ENCODE peak calls at places on chromosomes 1 and 21, in nine cellular contexts. O is chondrocyte; M is amygdala; I is dorsolateral prefrontal cortex; U is astrocyte of the spinal cord; D is SJSA1; S is left ventricle myocardium inferior; K is stimulated activated naive B cell treated with anti-CD40 and anti-IgM and Interleukin-4, amounts not matched to agents 10 μg/mL and 1 μg/mL and 100 μg/mL, for 72 hours; F is amniotic stem cell. T is an unnamed sample.

GRCh38 chr1:41627491-41628280 is 143.2 kb upstream of the EDN2 start:
- DNase-seq in U (no peak), K (no peak), I (no peak), F (no peak), M (no peak), D (no peak), S (no peak), O (peak; percentile 41), T (no peak)

GRCh38 chr1:93658188-93658587 is 23.4 kb downstream of the BCAR3 start:
- DNase-seq in D (no peak), U (no peak), F (no peak), K (no peak), S (no peak), O (no peak), I (no peak), M (no peak), T (no peak)

GRCh38 chr1:191851799-191852595 is 306.3 kb upstream of the RGS18 start:
- DNase-seq in I (peak; percentile 40), S (no peak), U (peak; percentile 54), F (peak; percentile 23), O (no peak), D (no peak), M (no peak), K (no peak), T (no peak)

GRCh38 chr1:94974824-94975223 is 47.9 kb upstream of the CNN3 start:
- DNase-seq in F (peak; percentile 57), K (no peak), I (no peak), U (peak; percentile 75), O (no peak), M (no peak), D (peak; percentile 79), S (no peak), T (no peak)

GRCh38 chr1:160205974-160206369 is 788 bp downstream of the PEA15 start:
- DNase-seq in O (no peak), U (peak; percentile 38), S (peak; percentile 33), F (peak; percentile 25), K (no peak), M (no peak), D (peak; percentile 81), I (no peak), T (no peak)

GRCh38 chr1:58922302-58923089 is 138.6 kb upstream of the JUN start:
- DNase-seq in O (no peak), S (peak; percentile 71), M (no peak), D (peak; percentile 56), K (peak; percentile 31), U (peak; percentile 60), F (no peak), I (no peak), T (no peak)

GRCh38 chr1:32972814-32973428 is 8.3 kb upstream of the RNF19B start:
- DNase-seq in S (peak; percentile 45), F (no peak), U (peak; percentile 60), O (no peak), K (no peak), M (no peak), I (peak; percentile 87), D (no peak), T (no peak)

GRCh38 chr1:165773324-165773965 is 4.8 kb upstream of the TMCO1 start:
- DNase-seq in I (no peak), M (no peak), F (peak; percentile 51), S (no peak), D (peak; percentile 66), O (no peak), U (peak; percentile 62), K (no peak), T (peak; percentile 90)

GRCh38 chr1:247370786-247371732 is 39.4 kb upstream of the ZNF496 start:
- DNase-seq in S (no peak), D (no peak), K (no peak), U (no peak), M (no peak), F (no peak), O (no peak), I (peak; percentile 59), T (no peak)

GRCh38 chr1:180674603-180675530 is 43.0 kb downstream of the XPR1 start:
- DNase-seq in F (no peak), D (no peak), I (no peak), S (no peak), O (no peak), U (peak; percentile 45), M (no peak), K (no peak), T (no peak)

GRCh38 chr1:60227581-60228252 is 154.1 kb upstream of the C1orf87 start:
- DNase-seq in S (no peak), D (no peak), I (no peak), F (no peak), K (no peak), O (no peak), M (no peak), U (peak; percentile 45), T (no peak)

GRCh38 chr21:38831526-38832467 is 26.1 kb downstream of the ETS2 start:
- DNase-seq in M (no peak), S (peak; percentile 48), F (peak; percentile 29), U (peak; percentile 89), I (no peak), D (peak; percentile 76), O (no peak), K (peak; percentile 44), T (no peak)

GRCh38 chr21:46110499-46111192 is 12.7 kb downstream of the COL6A2 start:
- DNase-seq in U (no peak), F (no peak), M (no peak), I (peak; percentile 39), K (no peak), S (peak; percentile 79), O (no peak), D (peak; percentile 38), T (no peak)

GRCh38 chr1:236287356-236287755 is 5.6 kb upstream of the ERO1B start:
- DNase-seq in K (no peak), O (no peak), S (no peak), F (no peak), U (no peak), I (no peak), M (no peak), D (no peak), T (no peak)

GRCh38 chr1:242425232-242425631 is 99.3 kb downstream of the PLD5 start:
- DNase-seq in K (no peak), F (no peak), S (no peak), U (no peak), I (no peak), O (no peak), D (no peak), M (no peak), T (no peak)

GRCh38 chr1:168116327-168116799 is 20.4 kb downstream of the GPR161 start:
- DNase-seq in S (no peak), D (no peak), K (no peak), M (no peak), O (no peak), F (no peak), U (no peak), I (no peak), T (no peak)

GRCh38 chr1:9239622-9240401 is 5.2 kb downstream of the H6PD start:
- DNase-seq in S (peak; percentile 59), F (peak; percentile 40), U (peak; percentile 75), K (peak; percentile 62), D (peak; percentile 66), O (no peak), M (no peak), I (no peak), T (no peak)

GRCh38 chr21:16088121-16088520 is 358.3 kb downstream of the USP25 start:
- DNase-seq in F (no peak), S (no peak), I (no peak), M (no peak), O (no peak), K (no peak), D (no peak), U (no peak), T (no peak)

GRCh38 chr1:241916196-241916595 is 41.4 kb upstream of the BECN2 start:
- DNase-seq in O (no peak), S (no peak), U (no peak), K (no peak), I (no peak), F (no peak), M (no peak), D (no peak), T (no peak)

GRCh38 chr1:38827299-38827698 is 32.3 kb downstream of the RRAGC start:
- DNase-seq in F (no peak), U (no peak), K (no peak), M (no peak), O (no peak), I (no peak), S (no peak), D (no peak), T (no peak)

T was measured in Panc1.